ENCODE peak calls at places on chromosomes 3 and 15, in five cellular contexts. One of them, this sample, is unnamed.
A peak's percentile ranks its signal among the peaks of the same experiment; 100 is the strongest.

GRCh38 chr15:65386376-65386775 is 8.6 kb upstream of the IGDCC3 start:
- DNase-seq in K562: no peak
- DNase-seq in HepG2: no peak
- DNase-seq in H1: no peak
- DNase-seq in GM12892: no peak
- DNase-seq in this sample: no peak

GRCh38 chr15:66359740-66360139 is 3.3 kb upstream of the TIPIN start:
- DNase-seq in K562: no peak
- DNase-seq in H1: no peak
- DNase-seq in GM12892: no peak
- DNase-seq in HepG2: peak; percentile 70
- DNase-seq in this sample: no peak

GRCh38 chr3:69542265-69543079 is 156.6 kb upstream of the FRMD4B start:
- DNase-seq in K562: no peak
- DNase-seq in H1: peak; percentile 77
- DNase-seq in GM12892: no peak
- DNase-seq in HepG2: no peak
- DNase-seq in this sample: peak; percentile 17

GRCh38 chr3:159187232-159187631 is 385.4 kb downstream of the MFSD1 start:
- DNase-seq in H1: no peak
- DNase-seq in K562: no peak
- DNase-seq in GM12892: no peak
- DNase-seq in HepG2: no peak
- DNase-seq in this sample: no peak

GRCh38 chr15:97683816-97684215 is 276.7 kb upstream of the ARRDC4 start:
- DNase-seq in K562: no peak
- DNase-seq in H1: no peak
- DNase-seq in HepG2: no peak
- DNase-seq in GM12892: no peak
- DNase-seq in this sample: no peak

GRCh38 chr3:185586644-185586964 is 509 bp downstream of the SENP2 start:
- DNase-seq in K562: no peak
- DNase-seq in H1: no peak
- DNase-seq in HepG2: peak; percentile 36
- DNase-seq in GM12892: no peak
- DNase-seq in this sample: no peak

GRCh38 chr15:99305761-99306505 is 54.7 kb downstream of the LRRC28 start:
- DNase-seq in HepG2: peak; percentile 82
- DNase-seq in K562: no peak
- DNase-seq in H1: no peak
- DNase-seq in GM12892: no peak
- DNase-seq in this sample: no peak

GRCh38 chr15:69305933-69306568 is 7.3 kb downstream of the PAQR5 start:
- DNase-seq in H1: no peak
- DNase-seq in GM12892: no peak
- DNase-seq in HepG2: no peak
- DNase-seq in K562: no peak
- DNase-seq in this sample: no peak

GRCh38 chr3:5115506-5116162 is 6.5 kb upstream of the ARL8B start:
- DNase-seq in K562: no peak
- DNase-seq in GM12892: no peak
- DNase-seq in HepG2: no peak
- DNase-seq in H1: no peak
- DNase-seq in this sample: no peak

GRCh38 chr3:123036352-123037014 is 8.9 kb upstream of the SEMA5B start:
- DNase-seq in K562: no peak
- DNase-seq in GM12892: no peak
- DNase-seq in H1: no peak
- DNase-seq in HepG2: peak; percentile 24
- DNase-seq in this sample: no peak

GRCh38 chr15:55627730-55628368 is 39.7 kb upstream of the PYGO1 start:
- DNase-seq in H1: no peak
- DNase-seq in HepG2: peak; percentile 18
- DNase-seq in GM12892: no peak
- DNase-seq in K562: no peak
- DNase-seq in this sample: no peak

GRCh38 chr3:153343988-153344782 is 182.2 kb downstream of the RAP2B start:
- DNase-seq in K562: no peak
- DNase-seq in H1: no peak
- DNase-seq in HepG2: no peak
- DNase-seq in GM12892: no peak
- DNase-seq in this sample: no peak

GRCh38 chr3:13300546-13301294 is 119.4 kb downstream of the NUP210 start:
- DNase-seq in GM12892: no peak
- DNase-seq in K562: no peak
- DNase-seq in HepG2: no peak
- DNase-seq in H1: no peak
- DNase-seq in this sample: no peak

GRCh38 chr3:72446406-72447058 is 401.7 kb downstream of the SHQ1 start:
- DNase-seq in H1: peak; percentile 55
- DNase-seq in HepG2: no peak
- DNase-seq in K562: no peak
- DNase-seq in GM12892: no peak
- DNase-seq in this sample: no peak

GRCh38 chr15:35618260-35619188 is 72.6 kb upstream of the DPH6 start:
- DNase-seq in K562: no peak
- DNase-seq in HepG2: no peak
- DNase-seq in H1: no peak
- DNase-seq in GM12892: no peak
- DNase-seq in this sample: no peak

GRCh38 chr3:138440596-138440995 is 6.2 kb downstream of the ESYT3 start:
- DNase-seq in HepG2: no peak
- DNase-seq in GM12892: no peak
- DNase-seq in K562: no peak
- DNase-seq in H1: no peak
- DNase-seq in this sample: no peak

GRCh38 chr3:28935141-28935540 is 345.7 kb upstream of the RBMS3 start:
- DNase-seq in GM12892: no peak
- DNase-seq in H1: no peak
- DNase-seq in HepG2: no peak
- DNase-seq in K562: no peak
- DNase-seq in this sample: no peak

GRCh38 chr3:179289295-179289694 is 33.5 kb upstream of the ZNF639 start:
- DNase-seq in GM12892: no peak
- DNase-seq in HepG2: no peak
- DNase-seq in H1: no peak
- DNase-seq in K562: no peak
- DNase-seq in this sample: no peak

GRCh38 chr3:50571486-50571885 is 2.2 kb downstream of the HEMK1 start:
- DNase-seq in K562: no peak
- DNase-seq in GM12892: no peak
- DNase-seq in H1: no peak
- DNase-seq in HepG2: no peak
- DNase-seq in this sample: no peak

GRCh38 chr3:191138937-191139336 is 60.1 kb upstream of the OSTN start:
- DNase-seq in HepG2: no peak
- DNase-seq in K562: no peak
- DNase-seq in H1: no peak
- DNase-seq in GM12892: no peak
- DNase-seq in this sample: no peak

GRCh38 chr15:59994855-59995557 is 9.1 kb upstream of the FOXB1 start:
- DNase-seq in K562: no peak
- DNase-seq in H1: peak; percentile 73
- DNase-seq in GM12892: no peak
- DNase-seq in HepG2: no peak
- DNase-seq in this sample: no peak

GRCh38 chr15:97623091-97623661 is 337.3 kb upstream of the ARRDC4 start:
- DNase-seq in HepG2: no peak
- DNase-seq in GM12892: no peak
- DNase-seq in H1: no peak
- DNase-seq in K562: no peak
- DNase-seq in this sample: no peak

GRCh38 chr3:115814778-115815380 is 191.6 kb downstream of the GAP43 start:
- DNase-seq in GM12892: peak; percentile 13
- DNase-seq in K562: peak; percentile 46
- DNase-seq in HepG2: peak; percentile 70
- DNase-seq in H1: peak; percentile 91
- DNase-seq in this sample: peak; percentile 15

GRCh38 chr15:39684215-39684614 is 98.4 kb downstream of the FSIP1 start:
- DNase-seq in HepG2: no peak
- DNase-seq in GM12892: no peak
- DNase-seq in H1: no peak
- DNase-seq in K562: no peak
- DNase-seq in this sample: no peak

GRCh38 chr3:79808515-79808914 is 40.7 kb upstream of the ROBO1 start:
- DNase-seq in H1: no peak
- DNase-seq in GM12892: no peak
- DNase-seq in K562: no peak
- DNase-seq in HepG2: no peak
- DNase-seq in this sample: no peak

GRCh38 chr3:99651561-99651960 is 13.2 kb downstream of the COL8A1 start:
- DNase-seq in HepG2: no peak
- DNase-seq in GM12892: no peak
- DNase-seq in H1: no peak
- DNase-seq in K562: no peak
- DNase-seq in this sample: no peak

GRCh38 chr15:63698731-63699130 is 101.5 kb downstream of the FBXL22 start:
- DNase-seq in H1: no peak
- DNase-seq in HepG2: no peak
- DNase-seq in GM12892: no peak
- DNase-seq in K562: no peak
- DNase-seq in this sample: no peak

GRCh38 chr15:29570931-29571727 is 251.1 kb downstream of the TJP1 start:
- DNase-seq in K562: no peak
- DNase-seq in H1: peak; percentile 84
- DNase-seq in HepG2: no peak
- DNase-seq in GM12892: no peak
- DNase-seq in this sample: peak; percentile 22

GRCh38 chr3:31382856-31383255 is 149.9 kb upstream of the STT3B start:
- DNase-seq in H1: no peak
- DNase-seq in GM12892: no peak
- DNase-seq in K562: no peak
- DNase-seq in HepG2: no peak
- DNase-seq in this sample: no peak

GRCh38 chr15:74893627-74894026 is 3.8 kb downstream of the MPI start:
- DNase-seq in K562: no peak
- DNase-seq in HepG2: no peak
- DNase-seq in GM12892: no peak
- DNase-seq in H1: no peak
- DNase-seq in this sample: no peak

GRCh38 chr3:11591401-11592266 is 52.1 kb downstream of the VGLL4 start:
- DNase-seq in H1: no peak
- DNase-seq in GM12892: no peak
- DNase-seq in HepG2: peak; percentile 82
- DNase-seq in K562: no peak
- DNase-seq in this sample: no peak
- TF ChIP-seq TAF1 in H1: no peak
- TF ChIP-seq TAF1 in GM12892: no peak
- TF ChIP-seq TAF1 in HepG2: no peak
- TF ChIP-seq TAF1 in K562: no peak
- TF ChIP-seq TAF1 in this sample: no peak

DNA sequence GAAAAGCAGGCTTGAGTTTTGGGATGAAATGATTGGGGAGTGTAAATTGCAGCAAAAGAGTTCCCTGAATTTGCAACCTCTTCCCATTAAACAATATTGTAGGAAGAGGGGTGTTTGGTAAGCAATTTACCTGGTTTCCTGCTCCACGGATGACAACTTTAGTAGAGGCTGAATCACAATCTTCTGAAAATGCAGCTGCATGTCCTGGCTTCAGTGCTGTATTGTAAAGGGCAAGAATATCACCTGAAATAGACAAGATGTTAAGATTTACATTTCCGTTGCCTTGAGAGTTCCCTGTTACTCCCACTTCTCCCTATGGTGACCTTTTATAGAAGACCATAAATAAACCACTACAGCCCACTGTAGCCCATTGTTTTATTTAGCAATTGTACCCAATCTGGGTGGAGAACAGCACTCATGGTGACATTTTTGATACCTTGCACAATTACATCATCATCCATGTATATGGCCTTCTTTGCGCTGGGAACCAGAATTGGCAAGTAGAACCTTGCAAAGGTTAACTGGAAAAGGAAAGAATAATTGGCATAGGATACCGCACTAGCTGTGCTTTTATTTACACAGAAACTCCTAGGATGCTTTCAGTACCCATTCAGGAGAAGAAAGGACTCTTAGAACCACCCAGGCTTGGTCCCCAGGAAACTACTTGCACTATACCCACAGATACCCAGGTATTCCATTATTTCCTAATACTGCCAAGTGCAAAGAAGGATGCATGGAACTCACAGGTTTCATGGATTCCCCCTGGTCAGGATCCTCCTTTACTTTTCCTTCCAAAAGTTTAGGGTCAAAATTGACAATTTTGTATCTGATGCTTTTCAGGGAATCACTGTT is 9.6 kb downstream of the GLT8D1 start:
- DNase-seq in GM12892: no peak
- DNase-seq in K562: no peak
- DNase-seq in HepG2: no peak
- DNase-seq in H1: peak; percentile 30
- DNase-seq in this sample: no peak
- TF ChIP-seq POLR2A in GM12892: peak; percentile 59
- TF ChIP-seq POLR2A in K562: peak; percentile 48
- TF ChIP-seq POLR2A in HepG2: peak; percentile 34
- TF ChIP-seq POLR2A in H1: peak; percentile 39
- TF ChIP-seq POLR2A in this sample: no peak

GRCh38 chr15:47293763-47294162 is 423.5 kb upstream of the SEMA6D start:
- DNase-seq in HepG2: no peak
- DNase-seq in K562: no peak
- DNase-seq in H1: no peak
- DNase-seq in GM12892: no peak
- DNase-seq in this sample: no peak
- TF ChIP-seq TAF1 in HepG2: no peak
- TF ChIP-seq TAF1 in K562: no peak
- TF ChIP-seq TAF1 in H1: no peak
- TF ChIP-seq TAF1 in GM12892: no peak
- TF ChIP-seq TAF1 in this sample: no peak

DNA sequence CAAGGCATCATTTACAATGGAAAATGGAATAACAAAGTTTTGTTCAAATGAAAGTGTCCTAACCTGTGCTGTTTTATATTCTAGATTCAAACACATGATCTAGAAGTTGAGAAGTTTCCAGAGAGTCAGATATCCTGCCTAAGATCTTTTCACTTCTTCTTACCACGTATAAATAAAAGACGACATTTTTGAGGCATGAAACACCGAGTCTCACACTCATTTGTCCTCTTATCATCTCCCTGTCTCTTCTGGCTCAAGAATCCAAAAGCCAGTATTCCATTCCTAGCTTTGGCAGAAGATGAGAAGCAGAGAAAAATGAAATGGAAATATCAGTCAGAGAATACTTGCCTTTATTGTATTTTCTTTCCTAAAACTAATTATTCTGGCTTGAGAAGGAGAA is 738.6 kb upstream of the NR2F2 start:
- DNase-seq in K562: no peak
- DNase-seq in H1: no peak
- DNase-seq in GM12892: no peak
- DNase-seq in HepG2: no peak
- DNase-seq in this sample: no peak
- TF ChIP-seq POLR2A in K562: no peak
- TF ChIP-seq POLR2A in H1: no peak
- TF ChIP-seq POLR2A in GM12892: no peak
- TF ChIP-seq POLR2A in HepG2: no peak
- TF ChIP-seq POLR2A in this sample: no peak

DNA sequence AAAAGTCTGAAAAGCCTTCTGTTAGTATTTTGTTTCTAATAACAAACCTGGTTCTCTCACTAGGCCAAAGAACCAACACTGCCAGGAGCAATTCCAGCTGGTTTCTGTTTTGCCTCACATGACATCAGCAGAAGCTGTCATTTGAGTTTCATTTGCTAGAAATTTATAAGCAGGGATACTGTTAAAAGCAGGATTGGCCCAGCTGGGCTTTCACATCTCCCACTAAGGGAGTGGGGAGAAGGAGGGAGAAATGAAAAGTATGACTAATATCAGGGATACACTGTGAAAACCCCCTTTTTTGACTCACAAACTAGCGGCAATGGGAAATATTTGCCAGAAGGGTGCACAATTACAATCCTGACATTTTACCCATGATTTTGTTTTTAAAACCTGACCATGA is 5.3 kb downstream of the CCDC80 start:
- DNase-seq in HepG2: no peak
- DNase-seq in K562: no peak
- DNase-seq in GM12892: no peak
- DNase-seq in H1: no peak
- DNase-seq in this sample: no peak
- TF ChIP-seq TAF1 in HepG2: no peak
- TF ChIP-seq TAF1 in K562: no peak
- TF ChIP-seq TAF1 in GM12892: no peak
- TF ChIP-seq TAF1 in H1: no peak
- TF ChIP-seq TAF1 in this sample: no peak

This sample was measured in GM12891.